ENCODE peak calls at places on chromosome 22, in ten cellular contexts. Z is fibroblast of pulmonary artery, P is endothelial cell, Q is progenitor cell of endocrine pancreas, O is left lung, T is fibroblast of the aortic adventitia, M is PC-3, V is A549, B is kidney, S is AG04450. H is an unnamed sample.
A peak's percentile ranks its signal among the peaks of the same experiment; 100 is the strongest.

GRCh38 chr22:31005535-31005934 is 36.5 kb downstream of the TUG1 start:
- DNase-seq in M (no peak), T (no peak), O (no peak), B (no peak), P (no peak), S (no peak), Q (no peak), V (no peak), Z (no peak), H (no peak)

GRCh38 chr22:43642319-43642718 is 169.8 kb downstream of the EFCAB6 start:
- DNase-seq in O (no peak), M (no peak), S (no peak), P (no peak), Q (no peak), V (no peak), T (no peak), B (no peak), Z (no peak), H (no peak)

GRCh38 chr22:49086181-49086580 is 741.5 kb downstream of the BRD1 start:
- DNase-seq in Z (no peak), V (no peak), B (peak; percentile 30), Q (no peak), S (no peak), O (no peak), M (no peak), T (no peak), P (no peak), H (no peak)

GRCh38 chr22:49650336-49651241 is 177.1 kb downstream of the BRD1 start:
- DNase-seq in O (peak; percentile 56), V (no peak), B (peak; percentile 49), P (no peak), S (no peak), M (no peak), T (no peak), Q (no peak), Z (no peak), H (no peak)

GRCh38 chr22:44108806-44109385 is 71.8 kb upstream of the PARVG start:
- DNase-seq in V (no peak), T (no peak), Q (no peak), M (no peak), O (peak; percentile 28), B (peak; percentile 22), P (no peak), S (no peak), Z (no peak), H (no peak)

GRCh38 chr22:29872989-29873388 is 10.0 kb upstream of the MTMR3 start:
- DNase-seq in P (no peak), T (no peak), M (no peak), S (no peak), O (no peak), Z (no peak), V (no peak), Q (no peak), B (no peak), H (no peak)

GRCh38 chr22:32562396-32562795 is 87.8 kb downstream of the FBXO7 start:
- DNase-seq in Q (no peak), S (no peak), P (no peak), B (no peak), T (no peak), M (no peak), V (no peak), Z (no peak), O (no peak), H (no peak)

GRCh38 chr22:45129703-45130524 is 33.8 kb upstream of the NUP50 start:
- DNase-seq in Q (no peak), V (no peak), T (no peak), P (no peak), S (no peak), B (no peak), O (no peak), Z (no peak), M (no peak), H (no peak)

GRCh38 chr22:16955678-16956210 is 52.3 kb downstream of the GAB4 start:
- DNase-seq in Z (no peak), T (no peak), S (no peak), O (no peak), M (no peak), B (no peak), Q (no peak), V (no peak), P (no peak), H (no peak)

GRCh38 chr22:48938741-48939140 is 888.9 kb downstream of the BRD1 start:
- DNase-seq in T (no peak), Z (no peak), O (no peak), S (no peak), Q (no peak), M (no peak), V (no peak), P (no peak), B (no peak), H (no peak)

GRCh38 chr22:40541300-40541699 is 95.2 kb downstream of the MRTFA start:
- DNase-seq in O (no peak), S (no peak), T (no peak), M (peak; percentile 75), Z (no peak), B (no peak), P (no peak), V (no peak), Q (no peak), H (no peak)

GRCh38 chr22:20138417-20138738 is 6.8 kb downstream of the ZDHHC8 start:
- DNase-seq in M (no peak), P (no peak), T (no peak), S (no peak), V (no peak), B (no peak), O (no peak), Q (no peak), Z (no peak), H (no peak)

GRCh38 chr22:47163876-47164513 is 401.5 kb downstream of the TBC1D22A start:
- DNase-seq in P (no peak), S (no peak), Q (no peak), B (peak; percentile 76), T (no peak), Z (no peak), V (no peak), M (no peak), O (no peak), H (peak; percentile 9)

GRCh38 chr22:44625981-44626687 is 75.9 kb upstream of the PRR5 start:
- DNase-seq in M (peak; percentile 70), Q (peak; percentile 74), V (peak; percentile 55), O (peak; percentile 91), T (peak; percentile 64), S (no peak), Z (peak; percentile 63), B (no peak), P (peak; percentile 81), H (peak; percentile 77)

GRCh38 chr22:43230983-43231723 is 44.2 kb upstream of the TTLL12 start:
- DNase-seq in P (peak; percentile 75), O (no peak), V (peak; percentile 45), Q (peak; percentile 75), Z (peak; percentile 51), M (peak; percentile 76), T (peak; percentile 39), S (no peak), B (no peak), H (peak; percentile 72)

GRCh38 chr22:19687561-19688300 is 26.6 kb upstream of the SEPTIN5 start:
- DNase-seq in M (no peak), V (no peak), Z (no peak), O (peak; percentile 89), B (no peak), P (no peak), T (no peak), S (no peak), Q (no peak), H (no peak)

GRCh38 chr22:29427176-29427760 is 11.1 kb upstream of the RFPL1 start:
- DNase-seq in S (no peak), M (no peak), Q (no peak), O (no peak), P (no peak), T (no peak), V (no peak), B (no peak), Z (no peak), H (no peak)

GRCh38 chr22:22855617-22856308 is 31.9 kb upstream of the IGLL5 start:
- DNase-seq in V (no peak), Z (peak; percentile 21), T (no peak), P (peak; percentile 70), Q (peak; percentile 36), M (peak; percentile 22), O (no peak), S (no peak), B (no peak), H (peak; percentile 25)
- TF ChIP-seq CTCF in V (peak; percentile 12), Z (peak; percentile 47), T (peak; percentile 28), P (peak; percentile 71), Q (peak; percentile 67), M (peak; percentile 56), O (peak; percentile 36), S (peak; percentile 43), B (no peak), H (peak; percentile 55)

GRCh38 chr22:37167981-37168647 is 18.4 kb upstream of the IL2RB start:
- DNase-seq in M (no peak), T (no peak), V (no peak), O (peak; percentile 30), P (no peak), S (no peak), Z (no peak), Q (no peak), B (no peak), H (no peak)

GRCh38 chr22:37171662-37172061 is 16.4 kb downstream of the C1QTNF6 start:
- DNase-seq in T (no peak), B (no peak), Q (no peak), M (no peak), Z (no peak), O (no peak), V (no peak), S (no peak), P (no peak), H (no peak)

GRCh38 chr22:37172266-37173245 is 15.5 kb downstream of the C1QTNF6 start:
- DNase-seq in M (no peak), S (no peak), P (no peak), T (no peak), Z (no peak), B (peak; percentile 49), O (peak; percentile 42), V (no peak), Q (no peak), H (no peak)

GRCh38 chr22:37169412-37169811 is 18.6 kb downstream of the C1QTNF6 start:
- DNase-seq in T (no peak), P (no peak), O (no peak), S (no peak), Q (no peak), B (no peak), M (no peak), V (no peak), Z (no peak), H (no peak)

GRCh38 chr22:37169947-37170688 is 17.9 kb downstream of the C1QTNF6 start:
- DNase-seq in B (peak; percentile 39), O (peak; percentile 50), Z (no peak), T (no peak), Q (no peak), S (no peak), M (no peak), P (no peak), V (no peak), H (no peak)
- TF ChIP-seq CTCF in B (no peak), O (no peak), Z (no peak), T (no peak), Q (no peak), S (no peak), M (no peak), P (no peak), V (no peak), H (no peak)

GRCh38 chr22:22802346-22802970 is 85.2 kb upstream of the IGLL5 start:
- DNase-seq in S (no peak), V (peak; percentile 14), Z (no peak), O (no peak), Q (no peak), P (no peak), B (no peak), T (no peak), M (no peak), H (no peak)
- TF ChIP-seq CTCF in S (peak; percentile 12), V (no peak), Z (peak; percentile 18), O (peak; percentile 17), Q (peak; percentile 22), P (no peak), B (peak; percentile 32), T (no peak), M (peak; percentile 39), H (peak; percentile 41)

GRCh38 chr22:50733521-50734342 is 4.3 kb upstream of the ACR start:
- DNase-seq in S (peak; percentile 26), V (no peak), Q (no peak), O (peak; percentile 65), T (peak; percentile 31), M (no peak), Z (peak; percentile 14), B (peak; percentile 56), P (peak; percentile 9), H (no peak)
- TF ChIP-seq CTCF in S (peak; percentile 9), V (no peak), Q (no peak), O (no peak), T (no peak), M (no peak), Z (no peak), B (no peak), P (no peak), H (no peak)